ENCODE peak calls at places on chromosome 11, in four cellular contexts. One of them, this sample, is unnamed.

GRCh38 chr11:95531116-95531515 is 258.5 kb downstream of the FAM76B start:
- DNase-seq in heart right ventricle: no peak
- DNase-seq in GM12865: no peak
- DNase-seq in NCI-H510A treated with DMSO at 0.1 percent for 48 hours: no peak
- DNase-seq in this sample: no peak

GRCh38 chr11:101706541-101706940 is 122.7 kb upstream of the TRPC6 start:
- DNase-seq in heart right ventricle: no peak
- DNase-seq in GM12865: no peak
- DNase-seq in NCI-H510A treated with DMSO at 0.1 percent for 48 hours: no peak
- DNase-seq in this sample: no peak

GRCh38 chr11:86818466-86819282 is 18.3 kb downstream of the PRSS23 start:
- DNase-seq in heart right ventricle: no peak
- DNase-seq in GM12865: peak
- DNase-seq in NCI-H510A treated with DMSO at 0.1 percent for 48 hours: peak
- DNase-seq in this sample: no peak

GRCh38 chr11:79510948-79511347 is 70.1 kb upstream of the TENM4 start:
- DNase-seq in heart right ventricle: no peak
- DNase-seq in GM12865: no peak
- DNase-seq in NCI-H510A treated with DMSO at 0.1 percent for 48 hours: no peak
- DNase-seq in this sample: peak

GRCh38 chr11:46090375-46090774 is 30.9 kb downstream of the PHF21A start:
- DNase-seq in heart right ventricle: no peak
- DNase-seq in GM12865: no peak
- DNase-seq in NCI-H510A treated with DMSO at 0.1 percent for 48 hours: no peak
- DNase-seq in this sample: no peak

GRCh38 chr11:36149538-36150242 is 139.5 kb downstream of the COMMD9 start:
- DNase-seq in heart right ventricle: no peak
- DNase-seq in GM12865: peak
- DNase-seq in NCI-H510A treated with DMSO at 0.1 percent for 48 hours: peak
- DNase-seq in this sample: peak

GRCh38 chr11:103923473-103923931 is 112.9 kb upstream of the DDI1 start:
- DNase-seq in heart right ventricle: no peak
- DNase-seq in GM12865: no peak
- DNase-seq in NCI-H510A treated with DMSO at 0.1 percent for 48 hours: peak
- DNase-seq in this sample: peak

GRCh38 chr11:34380696-34381095 is 22.9 kb upstream of the ABTB2 start:
- DNase-seq in heart right ventricle: no peak
- DNase-seq in GM12865: no peak
- DNase-seq in NCI-H510A treated with DMSO at 0.1 percent for 48 hours: no peak
- DNase-seq in this sample: no peak

GRCh38 chr11:80779907-80780615 is 1339.2 kb upstream of the TENM4 start:
- DNase-seq in heart right ventricle: no peak
- DNase-seq in GM12865: no peak
- DNase-seq in NCI-H510A treated with DMSO at 0.1 percent for 48 hours: no peak
- DNase-seq in this sample: no peak

GRCh38 chr11:102615077-102615893 is 9.8 kb downstream of the MMP20 start:
- DNase-seq in heart right ventricle: no peak
- DNase-seq in GM12865: no peak
- DNase-seq in NCI-H510A treated with DMSO at 0.1 percent for 48 hours: no peak
- DNase-seq in this sample: peak

GRCh38 chr11:111694851-111695250 is 71.3 kb downstream of the PPP2R1B start:
- DNase-seq in heart right ventricle: no peak
- DNase-seq in GM12865: no peak
- DNase-seq in NCI-H510A treated with DMSO at 0.1 percent for 48 hours: peak
- DNase-seq in this sample: no peak

GRCh38 chr11:92166335-92166734 is 58.3 kb upstream of the FAT3 start:
- DNase-seq in heart right ventricle: no peak
- DNase-seq in GM12865: no peak
- DNase-seq in NCI-H510A treated with DMSO at 0.1 percent for 48 hours: no peak
- DNase-seq in this sample: no peak

GRCh38 chr11:14583252-14584105 is 60.1 kb upstream of the PDE3B start:
- DNase-seq in heart right ventricle: peak
- DNase-seq in GM12865: no peak
- DNase-seq in NCI-H510A treated with DMSO at 0.1 percent for 48 hours: no peak
- DNase-seq in this sample: peak

GRCh38 chr11:43942651-43943356 is 367 bp downstream of the C11orf96 start:
- DNase-seq in heart right ventricle: peak
- DNase-seq in GM12865: no peak
- DNase-seq in NCI-H510A treated with DMSO at 0.1 percent for 48 hours: no peak
- DNase-seq in this sample: peak

GRCh38 chr11:106397787-106398355 is 320.4 kb downstream of the AASDHPPT start:
- DNase-seq in heart right ventricle: no peak
- DNase-seq in GM12865: no peak
- DNase-seq in NCI-H510A treated with DMSO at 0.1 percent for 48 hours: no peak
- DNase-seq in this sample: peak

GRCh38 chr11:13210424-13210823 is 67.2 kb upstream of the BMAL1 start:
- DNase-seq in heart right ventricle: no peak
- DNase-seq in GM12865: peak
- DNase-seq in NCI-H510A treated with DMSO at 0.1 percent for 48 hours: peak
- DNase-seq in this sample: peak

GRCh38 chr11:102323542-102324261 is 6.4 kb downstream of the BIRC3 start:
- DNase-seq in heart right ventricle: no peak
- DNase-seq in GM12865: no peak
- DNase-seq in NCI-H510A treated with DMSO at 0.1 percent for 48 hours: no peak
- DNase-seq in this sample: no peak

GRCh38 chr11:71934213-71934612 is 5.4 kb downstream of the RNF121 start:
- DNase-seq in heart right ventricle: no peak
- DNase-seq in GM12865: peak
- DNase-seq in NCI-H510A treated with DMSO at 0.1 percent for 48 hours: no peak
- DNase-seq in this sample: no peak

GRCh38 chr11:47626234-47626633 is 16.1 kb downstream of the MTCH2 start:
- DNase-seq in heart right ventricle: no peak
- DNase-seq in GM12865: no peak
- DNase-seq in NCI-H510A treated with DMSO at 0.1 percent for 48 hours: no peak
- DNase-seq in this sample: no peak

GRCh38 chr11:63762662-63763505 is 5.7 kb downstream of the ZFTA start:
- DNase-seq in heart right ventricle: peak
- DNase-seq in GM12865: no peak
- DNase-seq in NCI-H510A treated with DMSO at 0.1 percent for 48 hours: no peak
- DNase-seq in this sample: peak